ENCODE peak calls at places on chromosomes 13 and 19, in seven cellular contexts. T is effector memory CD4-positive, alpha-beta T cell; B is progenitor cell of endocrine pancreas; G is stimulated activated CD4-positive, alpha-beta T cell treated with anti-CD3 and anti-CD28 coated beads, TNF-alpha, amount 100 ng/mL, for 4 hours; O is GM06990; X is amniotic epithelial cell; Q is LoVo. Y is an unnamed sample.

GRCh38 chr13:42214445-42214844 is 57.5 kb upstream of the AKAP11 start:
- DNase-seq in T (no peak), B (no peak), G (no peak), O (no peak), X (no peak), Q (peak; percentile 18), Y (no peak)

GRCh38 chr13:23547000-23547590 is 23.1 kb upstream of the TNFRSF19 start:
- DNase-seq in T (no peak), B (no peak), G (no peak), O (no peak), X (peak; percentile 20), Q (no peak), Y (peak; percentile 75)

GRCh38 chr13:94829201-94829600 is 116.9 kb upstream of the SOX21 start:
- DNase-seq in T (no peak), B (no peak), G (no peak), O (no peak), X (no peak), Q (no peak), Y (no peak)

GRCh38 chr13:31909889-31910551 is 121.6 kb upstream of the FRY start:
- DNase-seq in T (no peak), B (peak; percentile 25), G (no peak), O (no peak), X (peak; percentile 54), Q (peak; percentile 64), Y (no peak)

GRCh38 chr19:35011091-35011689 is 11.1 kb downstream of the GRAMD1A start:
- DNase-seq in T (no peak), B (no peak), G (no peak), O (no peak), X (no peak), Q (no peak), Y (peak; percentile 65)

GRCh38 chr13:110291286-110291685 is 15.7 kb downstream of the COL4A1 start:
- DNase-seq in T (no peak), B (no peak), G (no peak), O (no peak), X (no peak), Q (no peak), Y (peak; percentile 34)

GRCh38 chr19:7622933-7623685 is 6.2 kb downstream of the XAB2 start:
- DNase-seq in T (no peak), B (no peak), G (no peak), O (no peak), X (no peak), Q (no peak), Y (no peak)

GRCh38 chr13:22939157-22939556 is 241.6 kb upstream of the SGCG start:
- DNase-seq in T (no peak), B (no peak), G (no peak), O (no peak), X (no peak), Q (no peak), Y (no peak)

GRCh38 chr19:41821003-41821735 is 23.3 kb downstream of the LYPD4 start:
- DNase-seq in T (no peak), B (no peak), G (peak; percentile 2), O (peak; percentile 51), X (peak; percentile 19), Q (peak; percentile 53), Y (no peak)

GRCh38 chr19:56170261-56170660 is 5.5 kb upstream of the GALP start:
- DNase-seq in T (no peak), B (no peak), G (no peak), O (no peak), X (peak; percentile 80), Q (no peak), Y (no peak)

GRCh38 chr13:33509642-33510229 is 224.2 kb upstream of the STARD13 start:
- DNase-seq in T (no peak), B (no peak), G (no peak), O (no peak), X (no peak), Q (no peak), Y (peak; percentile 81)

GRCh38 chr13:30429235-30429634 is 6.9 kb downstream of the UBE2L5 start:
- DNase-seq in T (no peak), B (no peak), G (no peak), O (peak; percentile 22), X (no peak), Q (no peak), Y (no peak)

GRCh38 chr19:335486-336066 is 9.0 kb downstream of the MIER2 start:
- DNase-seq in T (no peak), B (no peak), G (no peak), O (no peak), X (no peak), Q (no peak), Y (peak; percentile 50)

GRCh38 chr13:31476753-31477152 is 262.6 kb upstream of the RXFP2 start:
- DNase-seq in T (no peak), B (no peak), G (no peak), O (no peak), X (no peak), Q (no peak), Y (no peak)

GRCh38 chr19:11737964-11738745 is 591 bp downstream of the ZNF823 start:
- DNase-seq in T (peak; percentile 2), B (peak; percentile 56), G (peak; percentile 9), O (peak; percentile 51), X (peak; percentile 39), Q (peak; percentile 59), Y (peak; percentile 77)

GRCh38 chr13:25453966-25454365 is 82.2 kb downstream of the ATP8A2 start:
- DNase-seq in T (no peak), B (no peak), G (no peak), O (no peak), X (no peak), Q (no peak), Y (no peak)

GRCh38 chr13:75927183-75927582 is 291.1 kb downstream of the LMO7 start:
- DNase-seq in T (no peak), B (no peak), G (no peak), O (no peak), X (no peak), Q (no peak), Y (no peak)

GRCh38 chr19:49857061-49857833 is 6.3 kb downstream of the PTOV1 start:
- DNase-seq in T (no peak), B (no peak), G (no peak), O (no peak), X (no peak), Q (no peak), Y (no peak)

GRCh38 chr13:83503424-83503823 is 378.9 kb downstream of the SLITRK1 start:
- DNase-seq in T (no peak), B (no peak), G (no peak), O (no peak), X (no peak), Q (no peak), Y (no peak)

GRCh38 chr13:52156724-52157251 is 2.6 kb downstream of the NEK3 start:
- DNase-seq in T (no peak), B (no peak), G (no peak), O (no peak), X (peak; percentile 63), Q (no peak), Y (no peak)

Y was measured in sigmoid colon.